ENCODE peak calls at places on chromosomes 13 and 19, in ten cellular contexts. B is cardiac muscle cell, P is GM12865, S is heart right ventricle, U is suprapubic skin, N is Panc1, A is Caco-2, J is ascending aorta, M is astrocyte of the cerebellum, H is HFF-Myc. X is an unnamed sample.

GRCh38 chr13:49057176-49057575 is 81.5 kb downstream of the FNDC3A start:
- DNase-seq in B (peak), P (no peak), S (no peak), U (no peak), N (no peak), A (no peak), J (no peak), M (no peak), H (no peak), X (no peak)

GRCh38 chr13:28421674-28422410 is 73.1 kb downstream of the FLT1 start:
- DNase-seq in B (no peak), P (no peak), S (no peak), U (no peak), N (no peak), A (no peak), J (no peak), M (no peak), H (no peak), X (no peak)

GRCh38 chr19:10138879-10139795 is 19.4 kb upstream of the EIF3G start:
- DNase-seq in B (no peak), P (no peak), S (no peak), U (no peak), N (no peak), A (no peak), J (no peak), M (no peak), H (no peak), X (peak)

GRCh38 chr19:53328967-53329366 is 4.6 kb upstream of the ZNF845 start:
- DNase-seq in B (peak), P (no peak), S (peak), U (no peak), N (no peak), A (no peak), J (peak), M (no peak), H (no peak), X (no peak)

GRCh38 chr13:85575110-85575509 is 224.1 kb downstream of the SLITRK6 start:
- DNase-seq in B (no peak), P (no peak), S (no peak), U (no peak), N (no peak), A (no peak), J (no peak), M (no peak), H (no peak), X (no peak)

GRCh38 chr13:50161052-50161451 is 145.8 kb downstream of the KCNRG start:
- DNase-seq in B (peak), P (no peak), S (no peak), U (no peak), N (no peak), A (no peak), J (no peak), M (no peak), H (no peak), X (no peak)

GRCh38 chr13:58144616-58145015 is 513.1 kb downstream of the PCDH17 start:
- DNase-seq in B (no peak), P (no peak), S (no peak), U (no peak), N (no peak), A (no peak), J (no peak), M (no peak), H (no peak), X (no peak)

GRCh38 chr19:7356899-7357627 is 8.3 kb downstream of the ARHGEF18 start:
- DNase-seq in B (no peak), P (no peak), S (no peak), U (no peak), N (no peak), A (no peak), J (no peak), M (no peak), H (no peak), X (no peak)

GRCh38 chr19:7874080-7874856 is at the start of gene PRR36:
- DNase-seq in B (no peak), P (no peak), S (no peak), U (no peak), N (no peak), A (peak), J (no peak), M (no peak), H (no peak), X (peak)

GRCh38 chr19:21432590-21432989 is 35.7 kb downstream of the ZNF493 start:
- DNase-seq in B (no peak), P (no peak), S (no peak), U (no peak), N (no peak), A (no peak), J (no peak), M (no peak), H (no peak), X (no peak)

GRCh38 chr13:30892966-30893365 is 13.1 kb upstream of the MEDAG start:
- DNase-seq in B (peak), P (peak), S (no peak), U (peak), N (no peak), A (peak), J (peak), M (no peak), H (no peak), X (no peak)

GRCh38 chr19:29524201-29524911 is 1.4 kb upstream of the VSTM2B start:
- DNase-seq in B (no peak), P (no peak), S (no peak), U (no peak), N (no peak), A (no peak), J (no peak), M (no peak), H (no peak), X (no peak)

GRCh38 chr13:84607614-84608013 is 725.3 kb upstream of the SLITRK1 start:
- DNase-seq in B (peak), P (no peak), S (no peak), U (no peak), N (no peak), A (no peak), J (peak), M (peak), H (peak), X (no peak)

GRCh38 chr13:39284801-39285388 is 246.6 kb downstream of the NHLRC3 start:
- DNase-seq in B (peak), P (no peak), S (no peak), U (no peak), N (no peak), A (no peak), J (no peak), M (no peak), H (no peak), X (no peak)

GRCh38 chr13:32427852-32428580 is at the start of gene N4BP2L1:
- DNase-seq in B (peak), P (peak), S (peak), U (peak), N (no peak), A (peak), J (peak), M (no peak), H (no peak), X (peak)

GRCh38 chr19:927044-927706 is 1.3 kb downstream of the ARID3A start:
- DNase-seq in B (peak), P (peak), S (no peak), U (peak), N (no peak), A (peak), J (peak), M (no peak), H (no peak), X (no peak)

GRCh38 chr19:2332341-2333026 is 4.0 kb downstream of the SPPL2B start:
- DNase-seq in B (no peak), P (peak), S (no peak), U (no peak), N (no peak), A (no peak), J (no peak), M (no peak), H (no peak), X (no peak)

GRCh38 chr13:92187378-92187989 is 789.1 kb downstream of the GPC5 start:
- DNase-seq in B (peak), P (peak), S (no peak), U (no peak), N (peak), A (peak), J (no peak), M (peak), H (peak), X (no peak)

GRCh38 chr13:110017379-110017778 is 231.0 kb upstream of the IRS2 start:
- DNase-seq in B (peak), P (no peak), S (no peak), U (no peak), N (no peak), A (peak), J (no peak), M (peak), H (peak), X (no peak)

GRCh38 chr13:20901668-20902437 is 693 bp downstream of the XPO4 start:
- DNase-seq in B (peak), P (peak), S (peak), U (no peak), N (no peak), A (peak), J (no peak), M (no peak), H (no peak), X (no peak)

GRCh38 chr19:3687774-3688706 is 12.2 kb downstream of the PIP5K1C start:
- DNase-seq in B (no peak), P (peak), S (no peak), U (no peak), N (no peak), A (no peak), J (no peak), M (no peak), H (no peak), X (no peak)

GRCh38 chr19:2339644-2340310 is 11.3 kb downstream of the SPPL2B start:
- DNase-seq in B (no peak), P (no peak), S (no peak), U (no peak), N (no peak), A (no peak), J (no peak), M (no peak), H (no peak), X (no peak)

GRCh38 chr19:840519-841206 is at the start of gene PRTN3:
- DNase-seq in B (no peak), P (no peak), S (no peak), U (no peak), N (no peak), A (no peak), J (no peak), M (no peak), H (no peak), X (no peak)

GRCh38 chr13:97429681-97430081 is 4.3 kb upstream of the RAP2A start:
- DNase-seq in B (peak), P (no peak), S (peak), U (no peak), N (no peak), A (no peak), J (no peak), M (no peak), H (no peak), X (no peak)

GRCh38 chr19:27777726-27778125 is 1435.2 kb downstream of the UQCRFS1 start:
- DNase-seq in B (no peak), P (no peak), S (no peak), U (no peak), N (no peak), A (peak), J (no peak), M (no peak), H (no peak), X (no peak)
- TF ChIP-seq CTCF in B (no peak), P (no peak), S (no peak), U (no peak), N (peak), A (peak), J (no peak), M (peak), H (peak), X (no peak)

GRCh38 chr19:51702103-51702753 is 9.1 kb downstream of the SPACA6 start:
- DNase-seq in B (peak), P (peak), S (peak), U (peak), N (no peak), A (peak), J (peak), M (no peak), H (no peak), X (no peak)

GRCh38 chr19:51701468-51702100 is 8.5 kb downstream of the SPACA6 start:
- DNase-seq in B (no peak), P (no peak), S (no peak), U (no peak), N (no peak), A (no peak), J (peak), M (no peak), H (no peak), X (no peak)

GRCh38 chr19:51702754-51703654 is 9.9 kb downstream of the SPACA6 start:
- DNase-seq in B (no peak), P (no peak), S (peak), U (peak), N (no peak), A (peak), J (peak), M (no peak), H (no peak), X (no peak)

GRCh38 chr19:51704601-51705000 is 11.5 kb downstream of the SPACA6 start:
- DNase-seq in B (no peak), P (no peak), S (no peak), U (no peak), N (no peak), A (no peak), J (peak), M (no peak), H (no peak), X (no peak)

DNA sequence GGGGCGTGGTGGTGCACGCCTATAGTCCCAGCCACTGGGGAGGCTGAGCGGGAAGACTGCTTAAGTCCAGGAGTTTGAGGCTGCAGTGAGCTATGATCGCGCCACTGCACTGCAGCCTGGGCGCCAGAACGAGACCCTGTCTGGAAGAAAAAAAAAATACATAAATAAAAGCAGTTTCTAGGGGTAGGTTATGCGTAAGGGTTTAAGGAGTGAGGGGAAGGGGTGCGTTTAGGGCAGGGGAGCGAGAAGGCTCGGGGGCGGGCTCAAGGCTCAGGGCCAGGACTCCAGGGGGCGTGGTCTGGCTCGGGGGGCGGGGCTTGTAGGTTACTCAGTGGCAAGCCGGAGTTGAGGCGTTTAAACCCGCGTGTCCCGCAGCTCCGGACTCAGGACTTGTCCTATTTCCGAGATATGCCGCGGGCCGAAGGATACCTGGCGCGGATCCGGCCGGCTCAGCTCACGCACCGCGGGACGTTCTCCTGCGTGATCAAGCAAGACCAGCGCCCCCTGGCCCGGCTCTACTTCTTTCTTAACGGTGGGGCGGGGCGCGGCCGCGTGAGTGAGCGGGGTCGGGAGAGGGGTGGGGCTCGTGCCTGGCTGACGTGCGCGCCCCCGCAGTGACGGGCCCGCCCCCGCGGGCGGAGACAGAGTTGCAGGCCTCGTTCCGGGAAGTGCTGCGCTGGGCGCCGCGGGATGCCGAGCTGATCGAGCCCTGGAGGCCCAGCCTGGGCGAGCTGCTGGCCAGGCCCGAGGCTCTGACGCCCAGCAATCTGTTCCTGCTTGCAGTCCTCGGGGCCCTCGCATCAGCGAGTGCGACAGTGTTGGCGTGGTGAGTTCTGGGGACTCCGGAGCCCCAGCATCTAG is 10.8 kb downstream of the SPACA6 start:
- DNase-seq in B (peak), P (peak), S (peak), U (peak), N (peak), A (peak), J (peak), M (peak), H (no peak), X (peak)
- TF ChIP-seq CTCF in B (peak), P (peak), S (peak), U (peak), N (peak), A (peak), J (peak), M (peak), H (peak), X (no peak)

GRCh38 chr19:30881986-30882385 is 467.2 kb downstream of the TSHZ3 start:
- DNase-seq in B (no peak), P (no peak), S (no peak), U (no peak), N (no peak), A (no peak), J (no peak), M (no peak), H (no peak), X (no peak)
- TF ChIP-seq CTCF in B (no peak), P (no peak), S (no peak), U (no peak), N (no peak), A (no peak), J (no peak), M (no peak), H (no peak), X (no peak)

DNA sequence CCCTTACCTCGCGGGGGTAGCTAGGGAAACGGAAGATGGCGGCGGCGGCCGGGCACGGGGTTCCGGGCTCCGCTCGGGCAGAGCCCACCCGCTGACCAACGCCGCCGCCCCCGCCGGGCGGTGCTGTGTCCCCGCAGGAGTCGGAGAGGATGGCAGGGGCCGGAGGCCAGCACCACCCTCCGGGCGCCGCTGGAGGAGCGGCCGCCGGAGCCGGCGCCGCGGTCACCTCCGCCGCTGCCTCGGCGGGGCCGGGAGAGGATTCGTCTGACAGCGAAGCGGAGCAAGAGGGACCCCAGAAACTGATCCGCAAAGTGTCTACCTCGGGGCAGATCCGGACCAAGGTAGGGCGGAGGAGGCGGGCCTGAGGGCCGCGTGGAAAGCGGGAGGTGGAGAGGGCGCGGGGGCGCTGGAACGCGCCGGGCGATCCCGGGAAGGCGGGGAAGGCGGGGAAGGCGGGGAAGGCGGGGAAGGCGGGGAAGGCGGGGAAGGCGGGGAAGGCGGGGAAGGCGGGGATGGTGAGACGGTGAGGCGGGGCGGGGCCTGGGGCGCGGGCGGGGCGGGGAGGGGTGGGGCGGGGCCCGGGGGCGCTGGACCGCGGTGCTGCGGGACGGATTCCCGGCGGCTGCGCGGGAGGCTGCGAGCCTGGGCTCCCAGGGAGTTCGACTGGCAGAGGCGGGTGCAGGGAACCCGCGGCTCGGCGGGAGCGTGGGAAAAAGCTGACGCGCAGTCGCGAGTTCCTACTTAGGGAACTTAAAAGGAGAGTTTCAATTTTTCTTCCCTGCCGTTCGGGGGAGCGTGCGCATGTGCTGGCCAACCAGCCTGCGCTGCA is at the start of gene DGKH:
- DNase-seq in B (peak), P (peak), S (peak), U (peak), N (no peak), A (peak), J (peak), M (no peak), H (no peak), X (peak)
- TF ChIP-seq CTCF in B (peak), P (no peak), S (peak), U (no peak), N (peak), A (no peak), J (peak), M (no peak), H (no peak), X (no peak)

DNA sequence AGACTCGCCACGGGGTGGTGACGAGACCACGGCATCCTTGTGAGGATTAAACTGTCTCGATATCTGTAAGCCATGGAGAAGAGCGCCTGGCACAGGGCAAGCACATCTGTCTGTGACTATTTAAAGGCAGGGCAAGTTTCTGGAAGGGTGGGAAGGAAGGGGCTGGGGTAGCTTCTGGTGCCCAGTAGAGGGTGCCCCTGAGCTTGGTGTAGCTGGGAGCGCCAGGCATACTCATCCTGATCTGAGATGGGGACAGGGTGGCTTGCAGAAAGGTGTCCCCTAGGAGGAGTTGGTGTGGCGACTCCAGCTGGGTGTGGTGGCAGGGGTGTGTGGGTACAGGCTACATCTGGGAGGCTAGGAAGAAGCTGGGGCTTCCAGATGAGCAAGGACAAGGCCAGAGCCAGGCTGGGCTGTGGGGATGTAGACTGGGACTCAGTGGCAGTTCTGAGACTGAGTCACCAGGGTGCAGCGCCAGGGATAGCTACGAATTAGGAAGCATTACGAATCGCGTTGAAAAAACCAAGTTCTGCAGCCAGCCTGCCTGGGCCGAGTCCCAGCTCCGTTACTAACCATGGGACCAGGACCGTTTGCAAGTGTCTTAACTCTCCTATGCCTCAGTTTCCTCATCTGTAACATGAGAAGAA is 23.1 kb upstream of the ASPDH start:
- DNase-seq in B (no peak), P (no peak), S (no peak), U (no peak), N (no peak), A (no peak), J (no peak), M (no peak), H (no peak), X (no peak)
- TF ChIP-seq CTCF in B (no peak), P (peak), S (no peak), U (no peak), N (no peak), A (no peak), J (no peak), M (no peak), H (no peak), X (no peak)